ENCODE peak calls at places on chromosomes 2 and 18, in five cellular contexts. X is T47D, N is NCI-H1105, V is neural progenitor cell, R is brain microvascular endothelial cell. A is an unnamed sample.

GRCh38 chr18:6741290-6741689 is 11.8 kb downstream of the ARHGAP28 start:
- DNase-seq in N (no peak), R (peak), V (no peak), X (no peak), A (no peak)

GRCh38 chr18:10023853-10024638 is 110.2 kb downstream of the VAPA start:
- DNase-seq in R (no peak), N (peak), V (no peak), X (no peak), A (no peak)

GRCh38 chr2:8103085-8103708 is 578.7 kb upstream of the ID2 start:
- DNase-seq in N (peak), V (no peak), X (no peak), R (no peak), A (no peak)

GRCh38 chr2:127770973-127771735 is 39.8 kb downstream of the WDR33 start:
- DNase-seq in V (no peak), X (peak), N (no peak), R (peak), A (no peak)

GRCh38 chr2:235642446-235643107 is 148.7 kb downstream of the AGAP1 start:
- DNase-seq in X (no peak), V (no peak), R (peak), N (no peak), A (no peak)

GRCh38 chr18:42274488-42275137 is 319.6 kb downstream of the PIK3C3 start:
- DNase-seq in N (no peak), X (no peak), R (peak), V (peak), A (no peak)

GRCh38 chr18:76615065-76615733 is 120.2 kb upstream of the ZNF516 start:
- DNase-seq in V (no peak), X (no peak), R (no peak), N (no peak), A (no peak)

GRCh38 chr2:219082332-219082958 is 21.7 kb upstream of the IHH start:
- DNase-seq in N (no peak), R (no peak), V (no peak), X (no peak), A (no peak)

GRCh38 chr2:197657562-197657961 is 17.8 kb downstream of the RFTN2 start:
- DNase-seq in N (no peak), V (no peak), X (peak), R (no peak), A (no peak)

GRCh38 chr2:190791347-190791982 is 89.2 kb upstream of the GLS start:
- DNase-seq in X (no peak), V (no peak), R (peak), N (no peak), A (peak)

GRCh38 chr2:234673961-234674759 is 177.3 kb upstream of the ARL4C start:
- DNase-seq in R (no peak), X (no peak), N (no peak), V (no peak), A (no peak)

GRCh38 chr2:235116885-235117492 is 165.2 kb downstream of the SH3BP4 start:
- DNase-seq in X (peak), R (no peak), V (peak), N (peak), A (no peak)

GRCh38 chr2:52452201-52452600 is 1315.4 kb upstream of the CHAC2 start:
- DNase-seq in V (no peak), N (no peak), R (no peak), X (no peak), A (no peak)

GRCh38 chr2:235716875-235717496 is 223.1 kb downstream of the AGAP1 start:
- DNase-seq in X (no peak), N (peak), R (no peak), V (no peak), A (no peak)

GRCh38 chr2:20410556-20411277 is 36.2 kb upstream of the RHOB start:
- DNase-seq in V (no peak), R (no peak), X (no peak), N (no peak), A (no peak)

GRCh38 chr2:200765139-200765951 is 46.4 kb upstream of the BZW1 start:
- DNase-seq in X (no peak), V (no peak), N (no peak), R (peak), A (no peak)

GRCh38 chr2:86069091-86069685 is 36.5 kb downstream of the POLR1A start:
- DNase-seq in N (no peak), R (no peak), V (no peak), X (no peak), A (no peak)

GRCh38 chr2:83224591-83224990 is 1234.5 kb downstream of the SUCLG1 start:
- DNase-seq in X (no peak), R (no peak), V (no peak), N (no peak), A (no peak)

GRCh38 chr18:13703899-13704298 is 22.5 kb downstream of the FAM210A start:
- DNase-seq in R (no peak), V (peak), X (peak), N (no peak), A (no peak)

GRCh38 chr18:31607384-31607783 is 15.7 kb downstream of the TTR start:
- DNase-seq in X (no peak), N (no peak), V (no peak), R (no peak), A (no peak)

GRCh38 chr2:56613254-56613653 is 429.5 kb downstream of the CCDC85A start:
- DNase-seq in V (no peak), R (no peak), N (no peak), X (no peak), A (no peak)

GRCh38 chr2:240972636-240973521 is 25.5 kb upstream of the SNED1 start:
- DNase-seq in X (no peak), V (no peak), R (no peak), N (peak), A (peak)

GRCh38 chr2:36919041-36919837 is 47.1 kb downstream of the STRN start:
- DNase-seq in V (peak), N (no peak), X (no peak), R (no peak), A (no peak)

GRCh38 chr2:196376984-196377877 is 205.9 kb upstream of the STK17B start:
- DNase-seq in X (no peak), V (no peak), N (no peak), R (peak), A (no peak)

GRCh38 chr2:30979822-30980245 is 158.4 kb downstream of the GALNT14 start:
- DNase-seq in V (peak), R (peak), X (no peak), N (no peak), A (peak)